ENCODE peak calls at places on chromosomes 3 and 15, in four cellular contexts. K, Z, P and J are unnamed samples.

GRCh38 chr3:16468114-16469098 is 45.1 kb downstream of the RFTN1 start:
- DNase-seq in K (no peak), Z (peak), P (no peak), J (no peak)

GRCh38 chr15:73190189-73190601 is 137.9 kb downstream of the NEO1 start:
- DNase-seq in K (no peak), Z (no peak), P (no peak), J (no peak)

GRCh38 chr3:42847731-42848130 is 27.9 kb downstream of the CYP8B1 start:
- DNase-seq in K (peak), Z (no peak), P (peak), J (peak)

GRCh38 chr3:172102123-172102882 is 62.9 kb downstream of the FNDC3B start:
- DNase-seq in K (peak), Z (peak), P (no peak), J (no peak)

GRCh38 chr15:42992626-42993025 is 72.0 kb upstream of the TTBK2 start:
- DNase-seq in K (no peak), Z (no peak), P (no peak), J (no peak)

GRCh38 chr3:37554364-37554763 is 307.3 kb upstream of the CTDSPL start:
- DNase-seq in K (no peak), Z (no peak), P (no peak), J (no peak)

GRCh38 chr3:48614044-48614443 is 4.6 kb upstream of the UQCRC1 start:
- DNase-seq in K (peak), Z (no peak), P (no peak), J (no peak)

GRCh38 chr3:3577823-3578222 is 221.4 kb upstream of the LRRN1 start:
- DNase-seq in K (no peak), Z (no peak), P (no peak), J (no peak)

GRCh38 chr3:190017575-190018288 is 103.0 kb downstream of the P3H2 start:
- DNase-seq in K (peak), Z (no peak), P (no peak), J (no peak)

GRCh38 chr3:170081079-170081741 is 43.4 kb downstream of the GPR160 start:
- DNase-seq in K (no peak), Z (no peak), P (no peak), J (no peak)

GRCh38 chr3:28253040-28253715 is 11.8 kb downstream of the CMC1 start:
- DNase-seq in K (no peak), Z (no peak), P (no peak), J (no peak)

GRCh38 chr15:26630857-26631256 is 142.0 kb downstream of the GABRB3 start:
- DNase-seq in K (no peak), Z (no peak), P (no peak), J (no peak)

GRCh38 chr3:49841126-49841525 is 15.2 kb downstream of the TRAIP start:
- DNase-seq in K (peak), Z (no peak), P (no peak), J (no peak)

GRCh38 chr3:98777801-98778220 is 14.7 kb downstream of the ST3GAL6 start:
- DNase-seq in K (peak), Z (no peak), P (no peak), J (no peak)

GRCh38 chr15:41933771-41934170 is 38.6 kb downstream of the EHD4 start:
- DNase-seq in K (peak), Z (no peak), P (no peak), J (peak)

GRCh38 chr3:150265305-150265704 is 142.8 kb upstream of the TSC22D2 start:
- DNase-seq in K (no peak), Z (no peak), P (no peak), J (no peak)

GRCh38 chr3:127152676-127153505 is 40.0 kb upstream of the PRR23E start:
- DNase-seq in K (no peak), Z (no peak), P (no peak), J (peak)

GRCh38 chr15:66560856-66561525 is 4.8 kb downstream of the LCTL start:
- DNase-seq in K (no peak), Z (no peak), P (no peak), J (peak)

GRCh38 chr3:128366136-128366535 is 100.6 kb downstream of the DNAJB8 start:
- DNase-seq in K (no peak), Z (no peak), P (peak), J (no peak)

GRCh38 chr15:89114974-89115373 is 26.7 kb downstream of the ABHD2 start:
- DNase-seq in K (no peak), Z (no peak), P (no peak), J (no peak)

GRCh38 chr15:67242665-67243064 is 11.8 kb downstream of the AAGAB start:
- DNase-seq in K (no peak), Z (no peak), P (no peak), J (no peak)

GRCh38 chr15:76139368-76140068 is 79.7 kb downstream of the TMEM266 start:
- DNase-seq in K (peak), Z (peak), P (peak), J (no peak)

GRCh38 chr3:12705981-12706380 is 42.1 kb upstream of the RAF1 start:
- DNase-seq in K (peak), Z (no peak), P (no peak), J (no peak)

GRCh38 chr15:80974914-80975313 is 14.7 kb downstream of the MESD start:
- DNase-seq in K (no peak), Z (no peak), P (no peak), J (no peak)

GRCh38 chr15:89395461-89395875 is 60.8 kb upstream of the POLG start:
- DNase-seq in K (no peak), Z (no peak), P (no peak), J (no peak)

GRCh38 chr3:171416666-171417065 is 43.5 kb downstream of the TNIK start:
- DNase-seq in K (no peak), Z (no peak), P (no peak), J (no peak)

GRCh38 chr3:24388611-24389010 is 106.0 kb downstream of the THRB start:
- DNase-seq in K (peak), Z (no peak), P (no peak), J (no peak)

GRCh38 chr3:196098365-196098764 is 16.5 kb upstream of the TFRC start:
- DNase-seq in K (no peak), Z (no peak), P (no peak), J (no peak)

GRCh38 chr15:68149059-68149458 is 56.1 kb downstream of the CALML4 start:
- DNase-seq in K (peak), Z (no peak), P (no peak), J (no peak)

GRCh38 chr3:9666704-9667445 is 17.6 kb downstream of the MTMR14 start:
- DNase-seq in K (no peak), Z (no peak), P (no peak), J (no peak)

GRCh38 chr3:4752201-4753072 is 226.8 kb upstream of the BHLHE40 start:
- DNase-seq in K (peak), Z (no peak), P (peak), J (no peak)

GRCh38 chr15:53307952-53308624 is 451.4 kb downstream of the WDR72 start:
- DNase-seq in K (peak), Z (no peak), P (no peak), J (no peak)

GRCh38 chr3:170776887-170777551 is 93.0 kb downstream of the RPL22L1 start:
- DNase-seq in K (no peak), Z (no peak), P (no peak), J (no peak)

GRCh38 chr3:2623463-2623862 is 486.7 kb downstream of the IL5RA start:
- DNase-seq in K (peak), Z (no peak), P (no peak), J (no peak)

GRCh38 chr15:80484312-80484981 is 80.3 kb downstream of the ARNT2 start:
- DNase-seq in K (no peak), Z (no peak), P (no peak), J (no peak)